ENCODE peak calls at places on chromosomes 6 and 20, in nine cellular contexts. A is NCI-H774; L is lower lobe of right lung; B is T1000; J is C1 segment of cervical spinal cord; H is skeletal muscle cell; Z is GM06990; P is effector CD4-positive, alpha-beta T cell; S is activated gamma-delta T cell treated with Interleukin-2 at 50 U/mL for 16 hours. R is an unnamed sample.

GRCh38 chr20:9903048-9903651 is 64.3 kb upstream of the PAK5 start:
- DNase-seq in A (no peak), L (no peak), B (no peak), J (no peak), H (no peak), Z (no peak), P (no peak), S (no peak), R (no peak)

GRCh38 chr6:159074120-159074684 is 29.4 kb upstream of the TAGAP start:
- DNase-seq in A (no peak), L (no peak), B (no peak), J (peak; percentile 61), H (peak; percentile 11), Z (no peak), P (no peak), S (no peak), R (no peak)

GRCh38 chr20:32018269-32019155 is 8.3 kb downstream of the CCM2L start:
- DNase-seq in A (peak; percentile 84), L (peak; percentile 74), B (no peak), J (no peak), H (no peak), Z (no peak), P (peak; percentile 15), S (peak; percentile 22), R (no peak)

GRCh38 chr6:43676962-43677606 is 10.5 kb downstream of the MRPS18A start:
- DNase-seq in A (no peak), L (no peak), B (no peak), J (no peak), H (no peak), Z (no peak), P (no peak), S (no peak), R (no peak)

GRCh38 chr6:87832025-87832825 is 130.2 kb upstream of the AKIRIN2 start:
- DNase-seq in A (no peak), L (no peak), B (no peak), J (no peak), H (no peak), Z (peak; percentile 57), P (no peak), S (no peak), R (no peak)

GRCh38 chr6:164025180-164025579 is 610.7 kb downstream of the QKI start:
- DNase-seq in A (no peak), L (no peak), B (no peak), J (no peak), H (no peak), Z (no peak), P (no peak), S (no peak), R (no peak)

GRCh38 chr6:139539852-139540251 is 165.4 kb upstream of the CITED2 start:
- DNase-seq in A (no peak), L (peak; percentile 69), B (peak; percentile 65), J (no peak), H (peak; percentile 83), Z (no peak), P (no peak), S (no peak), R (no peak)

GRCh38 chr6:143276436-143276835 is 174.1 kb downstream of the ADAT2 start:
- DNase-seq in A (no peak), L (no peak), B (no peak), J (no peak), H (no peak), Z (no peak), P (no peak), S (no peak), R (no peak)

GRCh38 chr6:28002181-28002580 is 45.1 kb downstream of the OR2B6 start:
- DNase-seq in A (no peak), L (no peak), B (no peak), J (no peak), H (no peak), Z (no peak), P (no peak), S (no peak), R (no peak)

GRCh38 chr20:50280851-50281655 is 90.4 kb downstream of the CEBPB start:
- DNase-seq in A (no peak), L (no peak), B (no peak), J (no peak), H (no peak), Z (no peak), P (no peak), S (no peak), R (no peak)

GRCh38 chr6:143967861-143968498 is 40.1 kb downstream of the PLAGL1 start:
- DNase-seq in A (no peak), L (no peak), B (no peak), J (no peak), H (no peak), Z (no peak), P (no peak), S (no peak), R (peak; percentile 8)

GRCh38 chr20:34334654-34335407 is 28.2 kb upstream of the ITCH start:
- DNase-seq in A (no peak), L (no peak), B (peak; percentile 45), J (peak; percentile 80), H (no peak), Z (no peak), P (no peak), S (no peak), R (no peak)

GRCh38 chr6:136226027-136226673 is 24.0 kb downstream of the MTFR2 start:
- DNase-seq in A (peak; percentile 65), L (peak; percentile 70), B (peak; percentile 45), J (peak; percentile 2), H (peak; percentile 29), Z (no peak), P (peak; percentile 42), S (peak; percentile 41), R (peak; percentile 63)

GRCh38 chr6:44297063-44298038 is 15.8 kb downstream of the AARS2 start:
- DNase-seq in A (peak; percentile 10), L (peak; percentile 60), B (no peak), J (peak; percentile 9), H (no peak), Z (no peak), P (peak; percentile 27), S (peak; percentile 17), R (no peak)

GRCh38 chr6:143169440-143169839 is 108.8 kb downstream of the AIG1 start:
- DNase-seq in A (no peak), L (no peak), B (no peak), J (no peak), H (no peak), Z (no peak), P (no peak), S (no peak), R (no peak)

GRCh38 chr6:34237722-34238506 is 1.2 kb downstream of the HMGA1 start:
- DNase-seq in A (no peak), L (peak; percentile 70), B (peak; percentile 23), J (peak; percentile 41), H (no peak), Z (peak; percentile 85), P (peak; percentile 63), S (peak; percentile 68), R (peak; percentile 46)

GRCh38 chr20:36575066-36575743 is 1.8 kb downstream of the TGIF2 start:
- DNase-seq in A (no peak), L (peak; percentile 59), B (no peak), J (peak; percentile 7), H (no peak), Z (no peak), P (no peak), S (no peak), R (peak; percentile 43)

GRCh38 chr6:36911946-36912555 is 26.3 kb downstream of the C6orf89 start:
- DNase-seq in A (no peak), L (no peak), B (no peak), J (no peak), H (no peak), Z (no peak), P (no peak), S (peak; percentile 13), R (peak; percentile 48)

GRCh38 chr6:144349690-144350132 is 64.6 kb downstream of the UTRN start:
- DNase-seq in A (no peak), L (no peak), B (no peak), J (no peak), H (peak; percentile 43), Z (no peak), P (no peak), S (no peak), R (peak; percentile 82)

GRCh38 chr20:20450461-20451027 is 82.6 kb downstream of the INSM1 start:
- DNase-seq in A (no peak), L (no peak), B (no peak), J (peak; percentile 64), H (no peak), Z (no peak), P (no peak), S (no peak), R (no peak)

GRCh38 chr6:170045981-170046667 is 244.8 kb downstream of the DLL1 start:
- DNase-seq in A (no peak), L (peak; percentile 34), B (no peak), J (no peak), H (no peak), Z (no peak), P (no peak), S (no peak), R (no peak)

GRCh38 chr20:43955244-43956191 is 40.9 kb downstream of the TOX2 start:
- DNase-seq in A (no peak), L (no peak), B (peak; percentile 91), J (no peak), H (peak; percentile 88), Z (peak; percentile 74), P (peak; percentile 29), S (peak; percentile 54), R (peak; percentile 62)

GRCh38 chr20:58618694-58619540 is 32.2 kb upstream of the STX16 start:
- DNase-seq in A (no peak), L (no peak), B (no peak), J (no peak), H (no peak), Z (no peak), P (no peak), S (no peak), R (no peak)

GRCh38 chr6:42898891-42899361 is 16.9 kb upstream of the PTCRA start:
- DNase-seq in A (peak; percentile 60), L (peak; percentile 63), B (peak; percentile 63), J (peak; percentile 19), H (no peak), Z (no peak), P (peak; percentile 71), S (peak; percentile 76), R (peak; percentile 84)

GRCh38 chr20:32168184-32168910 is 39.2 kb downstream of the PLAGL2 start:
- DNase-seq in A (no peak), L (no peak), B (no peak), J (no peak), H (no peak), Z (no peak), P (no peak), S (no peak), R (no peak)

GRCh38 chr6:41690541-41691330 is 44.7 kb downstream of the TFEB start:
- DNase-seq in A (no peak), L (peak; percentile 39), B (no peak), J (no peak), H (no peak), Z (no peak), P (no peak), S (no peak), R (no peak)

GRCh38 chr20:53829706-53830521 is 236.3 kb upstream of the ZNF217 start:
- DNase-seq in A (no peak), L (no peak), B (no peak), J (no peak), H (peak; percentile 44), Z (peak; percentile 43), P (no peak), S (no peak), R (peak; percentile 82)